ENCODE peak calls at places on chromosomes 2 and 18, in nine cellular contexts. One of them, this sample, is unnamed.

GRCh38 chr2:23523651-23524260 is 138.8 kb downstream of the KLHL29 start:
- DNase-seq in H4: no peak
- DNase-seq in endodermal cell: no peak
- DNase-seq in T-cell: no peak
- DNase-seq in Jurkat, Clone E6-1: no peak
- DNase-seq in activated naive CD8-positive, alpha-beta T cell treated with anti-CD3 and anti-CD28 coated beads, Interleukin-2, amount 10 ng/mL, durations not matched to agents 7 days and 5 days: no peak
- DNase-seq in tibial artery: peak; percentile 56
- DNase-seq in AG08395: peak; percentile 37
- DNase-seq in head of caudate nucleus: no peak
- DNase-seq in this sample: no peak

GRCh38 chr18:6269933-6270332 is 144.8 kb downstream of the L3MBTL4 start:
- DNase-seq in H4: no peak
- DNase-seq in endodermal cell: no peak
- DNase-seq in T-cell: no peak
- DNase-seq in Jurkat, Clone E6-1: peak; percentile 68
- DNase-seq in activated naive CD8-positive, alpha-beta T cell treated with anti-CD3 and anti-CD28 coated beads, Interleukin-2, amount 10 ng/mL, durations not matched to agents 7 days and 5 days: no peak
- DNase-seq in tibial artery: no peak
- DNase-seq in AG08395: no peak
- DNase-seq in head of caudate nucleus: no peak
- DNase-seq in this sample: no peak

GRCh38 chr18:75131455-75132000 is 77.4 kb downstream of the PTGR3 start:
- DNase-seq in H4: no peak
- DNase-seq in endodermal cell: peak; percentile 46
- DNase-seq in T-cell: no peak
- DNase-seq in Jurkat, Clone E6-1: no peak
- DNase-seq in activated naive CD8-positive, alpha-beta T cell treated with anti-CD3 and anti-CD28 coated beads, Interleukin-2, amount 10 ng/mL, durations not matched to agents 7 days and 5 days: no peak
- DNase-seq in tibial artery: no peak
- DNase-seq in AG08395: no peak
- DNase-seq in head of caudate nucleus: no peak
- DNase-seq in this sample: no peak

GRCh38 chr2:182652326-182652725 is 63.7 kb upstream of the DNAJC10 start:
- DNase-seq in H4: no peak
- DNase-seq in endodermal cell: no peak
- DNase-seq in T-cell: peak; percentile 7
- DNase-seq in Jurkat, Clone E6-1: peak; percentile 23
- DNase-seq in activated naive CD8-positive, alpha-beta T cell treated with anti-CD3 and anti-CD28 coated beads, Interleukin-2, amount 10 ng/mL, durations not matched to agents 7 days and 5 days: no peak
- DNase-seq in tibial artery: no peak
- DNase-seq in AG08395: no peak
- DNase-seq in head of caudate nucleus: no peak
- DNase-seq in this sample: peak; percentile 58

GRCh38 chr2:233892793-233893192 is 24.4 kb upstream of the TRPM8 start:
- DNase-seq in H4: no peak
- DNase-seq in endodermal cell: no peak
- DNase-seq in T-cell: no peak
- DNase-seq in Jurkat, Clone E6-1: no peak
- DNase-seq in activated naive CD8-positive, alpha-beta T cell treated with anti-CD3 and anti-CD28 coated beads, Interleukin-2, amount 10 ng/mL, durations not matched to agents 7 days and 5 days: no peak
- DNase-seq in tibial artery: no peak
- DNase-seq in AG08395: no peak
- DNase-seq in head of caudate nucleus: no peak
- DNase-seq in this sample: no peak

GRCh38 chr2:199452991-199453379 is 4.8 kb downstream of the SATB2 start:
- DNase-seq in H4: no peak
- DNase-seq in endodermal cell: no peak
- DNase-seq in T-cell: no peak
- DNase-seq in Jurkat, Clone E6-1: no peak
- DNase-seq in activated naive CD8-positive, alpha-beta T cell treated with anti-CD3 and anti-CD28 coated beads, Interleukin-2, amount 10 ng/mL, durations not matched to agents 7 days and 5 days: no peak
- DNase-seq in tibial artery: no peak
- DNase-seq in AG08395: no peak
- DNase-seq in head of caudate nucleus: no peak
- DNase-seq in this sample: no peak

GRCh38 chr2:219298759-219299371 is 10.3 kb downstream of the PTPRN start:
- DNase-seq in H4: peak; percentile 59
- DNase-seq in endodermal cell: peak; percentile 97
- DNase-seq in T-cell: peak; percentile 82
- DNase-seq in Jurkat, Clone E6-1: peak; percentile 56
- DNase-seq in activated naive CD8-positive, alpha-beta T cell treated with anti-CD3 and anti-CD28 coated beads, Interleukin-2, amount 10 ng/mL, durations not matched to agents 7 days and 5 days: peak; percentile 90
- DNase-seq in tibial artery: peak; percentile 84
- DNase-seq in AG08395: peak; percentile 95
- DNase-seq in head of caudate nucleus: peak; percentile 88
- DNase-seq in this sample: peak; percentile 76

GRCh38 chr2:23009545-23010149 is 375.3 kb upstream of the KLHL29 start:
- DNase-seq in H4: no peak
- DNase-seq in endodermal cell: no peak
- DNase-seq in T-cell: no peak
- DNase-seq in Jurkat, Clone E6-1: no peak
- DNase-seq in activated naive CD8-positive, alpha-beta T cell treated with anti-CD3 and anti-CD28 coated beads, Interleukin-2, amount 10 ng/mL, durations not matched to agents 7 days and 5 days: no peak
- DNase-seq in tibial artery: no peak
- DNase-seq in AG08395: peak; percentile 22
- DNase-seq in head of caudate nucleus: peak; percentile 40
- DNase-seq in this sample: no peak

GRCh38 chr2:102103284-102103683 is 39.3 kb upstream of the IL1R1 start:
- DNase-seq in H4: no peak
- DNase-seq in endodermal cell: no peak
- DNase-seq in T-cell: no peak
- DNase-seq in Jurkat, Clone E6-1: no peak
- DNase-seq in activated naive CD8-positive, alpha-beta T cell treated with anti-CD3 and anti-CD28 coated beads, Interleukin-2, amount 10 ng/mL, durations not matched to agents 7 days and 5 days: no peak
- DNase-seq in tibial artery: no peak
- DNase-seq in AG08395: no peak
- DNase-seq in head of caudate nucleus: no peak
- DNase-seq in this sample: no peak

GRCh38 chr2:204226305-204226861 is 289.8 kb downstream of the ICOS start:
- DNase-seq in H4: no peak
- DNase-seq in endodermal cell: no peak
- DNase-seq in T-cell: no peak
- DNase-seq in Jurkat, Clone E6-1: no peak
- DNase-seq in activated naive CD8-positive, alpha-beta T cell treated with anti-CD3 and anti-CD28 coated beads, Interleukin-2, amount 10 ng/mL, durations not matched to agents 7 days and 5 days: no peak
- DNase-seq in tibial artery: no peak
- DNase-seq in AG08395: no peak
- DNase-seq in head of caudate nucleus: no peak
- DNase-seq in this sample: no peak

GRCh38 chr2:17479875-17480274 is 38.4 kb downstream of the RAD51AP2 start:
- DNase-seq in H4: no peak
- DNase-seq in endodermal cell: no peak
- DNase-seq in T-cell: no peak
- DNase-seq in Jurkat, Clone E6-1: no peak
- DNase-seq in activated naive CD8-positive, alpha-beta T cell treated with anti-CD3 and anti-CD28 coated beads, Interleukin-2, amount 10 ng/mL, durations not matched to agents 7 days and 5 days: no peak
- DNase-seq in tibial artery: no peak
- DNase-seq in AG08395: no peak
- DNase-seq in head of caudate nucleus: no peak
- DNase-seq in this sample: no peak

GRCh38 chr2:111975819-111976218 is 77.4 kb downstream of the MERTK start:
- DNase-seq in H4: no peak
- DNase-seq in endodermal cell: no peak
- DNase-seq in T-cell: no peak
- DNase-seq in Jurkat, Clone E6-1: no peak
- DNase-seq in activated naive CD8-positive, alpha-beta T cell treated with anti-CD3 and anti-CD28 coated beads, Interleukin-2, amount 10 ng/mL, durations not matched to agents 7 days and 5 days: no peak
- DNase-seq in tibial artery: no peak
- DNase-seq in AG08395: no peak
- DNase-seq in head of caudate nucleus: no peak
- DNase-seq in this sample: no peak

GRCh38 chr18:13289501-13290205 is 71.1 kb downstream of the LDLRAD4 start:
- DNase-seq in H4: peak; percentile 40
- DNase-seq in endodermal cell: no peak
- DNase-seq in T-cell: no peak
- DNase-seq in Jurkat, Clone E6-1: no peak
- DNase-seq in activated naive CD8-positive, alpha-beta T cell treated with anti-CD3 and anti-CD28 coated beads, Interleukin-2, amount 10 ng/mL, durations not matched to agents 7 days and 5 days: no peak
- DNase-seq in tibial artery: no peak
- DNase-seq in AG08395: peak; percentile 77
- DNase-seq in head of caudate nucleus: no peak
- DNase-seq in this sample: no peak

GRCh38 chr2:240142256-240142775 is 1.9 kb upstream of the OTOS start:
- DNase-seq in H4: no peak
- DNase-seq in endodermal cell: no peak
- DNase-seq in T-cell: no peak
- DNase-seq in Jurkat, Clone E6-1: no peak
- DNase-seq in activated naive CD8-positive, alpha-beta T cell treated with anti-CD3 and anti-CD28 coated beads, Interleukin-2, amount 10 ng/mL, durations not matched to agents 7 days and 5 days: peak; percentile 13
- DNase-seq in tibial artery: no peak
- DNase-seq in AG08395: no peak
- DNase-seq in head of caudate nucleus: no peak
- DNase-seq in this sample: no peak

This sample was measured in CD4-positive, CD25-positive, alpha-beta regulatory T cell.